ENCODE peak calls at places on chromosomes 12 and 14, in ten cellular contexts. U is heart right ventricle, F is AG10803, Q is cardiac fibroblast, L is sigmoid colon, I is psoas muscle, A is astrocyte of the spinal cord, M is cardiac muscle cell, O is H1, R is fibroblast of the aortic adventitia. T is an unnamed sample.

GRCh38 chr14:100239200-100239839 is 376 bp downstream of the YY1 start:
- DNase-seq in L (peak; percentile 74), Q (no peak), F (no peak), I (peak; percentile 45), A (no peak), U (peak; percentile 51), R (no peak), M (peak; percentile 23), O (no peak), T (no peak)

GRCh38 chr14:31336646-31337045 is 83.7 kb downstream of the HEATR5A start:
- DNase-seq in F (peak; percentile 32), L (no peak), R (peak; percentile 10), U (no peak), O (no peak), M (no peak), I (no peak), A (no peak), Q (peak; percentile 81), T (no peak)

GRCh38 chr14:77988966-77989365 is 181.2 kb upstream of the NRXN3 start:
- DNase-seq in U (peak; percentile 29), R (peak; percentile 85), O (no peak), I (peak; percentile 50), Q (peak; percentile 77), F (peak; percentile 47), A (peak; percentile 94), M (no peak), L (no peak), T (peak; percentile 47)

GRCh38 chr12:120669055-120669828 is 17.7 kb upstream of the MLEC start:
- DNase-seq in U (no peak), A (no peak), M (peak; percentile 30), L (no peak), R (peak; percentile 58), Q (no peak), O (no peak), F (peak; percentile 16), I (peak; percentile 26), T (no peak)

GRCh38 chr12:70644836-70645235 is 7.6 kb upstream of the PTPRB start:
- DNase-seq in F (no peak), O (no peak), R (no peak), A (no peak), U (no peak), L (no peak), Q (no peak), I (no peak), M (no peak), T (no peak)

GRCh38 chr12:93886533-93887511 is 209.6 kb downstream of the CRADD start:
- DNase-seq in R (peak; percentile 69), I (no peak), Q (no peak), A (peak; percentile 81), U (no peak), F (peak; percentile 96), L (no peak), O (no peak), M (no peak), T (peak; percentile 94)

GRCh38 chr14:59897757-59898383 is 22.1 kb upstream of the LRRC9 start:
- DNase-seq in O (peak; percentile 10), I (no peak), A (peak; percentile 45), Q (peak; percentile 47), L (no peak), U (no peak), F (no peak), R (peak; percentile 51), M (peak; percentile 59), T (no peak)

GRCh38 chr14:74502236-74503019 is 8.9 kb downstream of the ISCA2 start:
- DNase-seq in L (no peak), M (peak; percentile 63), F (peak; percentile 35), R (peak; percentile 38), Q (peak; percentile 44), A (no peak), O (no peak), I (no peak), U (no peak), T (no peak)

GRCh38 chr12:2017724-2018337 is 13.6 kb upstream of the DCP1B start:
- DNase-seq in I (no peak), Q (no peak), F (peak; percentile 12), U (no peak), O (no peak), M (no peak), R (no peak), L (no peak), A (no peak), T (no peak)

DNA sequence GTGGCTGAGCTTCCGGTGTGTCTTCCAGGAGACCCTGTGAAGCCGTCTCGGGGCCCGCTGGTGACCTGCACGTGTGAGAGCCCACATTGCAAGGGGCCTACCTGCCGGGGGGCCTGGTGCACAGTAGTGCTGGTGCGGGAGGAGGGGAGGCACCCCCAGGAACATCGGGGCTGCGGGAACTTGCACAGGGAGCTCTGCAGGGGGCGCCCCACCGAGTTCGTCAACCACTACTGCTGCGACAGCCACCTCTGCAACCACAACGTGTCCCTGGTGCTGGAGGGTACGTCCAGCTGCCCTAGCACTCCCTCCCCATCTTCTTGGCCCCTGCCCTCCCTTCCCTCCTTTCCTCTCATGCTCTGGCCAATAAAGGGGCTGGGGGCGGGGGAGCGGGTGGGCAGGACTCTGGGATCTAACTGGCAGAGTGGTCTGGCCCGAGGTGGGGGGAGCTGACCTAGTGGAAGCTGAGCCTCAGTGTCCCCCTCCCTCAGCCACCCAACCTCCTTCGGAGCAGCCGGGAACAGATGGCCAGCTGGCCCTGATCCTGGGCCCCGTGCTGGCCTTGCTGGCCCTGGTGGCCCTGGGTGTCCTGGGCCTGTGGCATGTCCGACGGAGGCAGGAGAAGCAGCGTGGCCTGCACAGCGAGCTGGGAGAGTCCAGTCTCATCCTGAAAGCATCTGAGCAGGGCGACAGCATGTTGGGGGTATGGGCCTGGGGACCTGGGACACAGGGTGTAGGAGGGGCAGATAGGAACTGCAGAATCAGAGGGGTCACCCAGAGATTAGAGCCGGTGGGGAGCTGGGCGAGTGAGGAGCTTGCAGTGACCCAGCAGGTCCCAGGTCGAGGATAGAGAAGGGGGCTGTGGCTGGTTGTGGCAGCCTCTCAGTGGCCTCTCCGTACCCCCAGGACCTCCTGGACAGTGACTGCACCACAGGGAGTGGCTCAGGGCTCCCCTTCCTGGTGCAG is 6.0 kb downstream of the ACVRL1 start:
- DNase-seq in R (no peak), I (no peak), U (no peak), A (no peak), M (no peak), L (peak; percentile 64), F (no peak), O (no peak), Q (no peak), T (no peak)
- TF ChIP-seq CTCF in R (no peak), I (no peak), U (no peak), A (peak; percentile 4), M (peak; percentile 9), L (no peak), F (no peak), O (peak; percentile 64), Q (no peak), T (no peak)

DNA sequence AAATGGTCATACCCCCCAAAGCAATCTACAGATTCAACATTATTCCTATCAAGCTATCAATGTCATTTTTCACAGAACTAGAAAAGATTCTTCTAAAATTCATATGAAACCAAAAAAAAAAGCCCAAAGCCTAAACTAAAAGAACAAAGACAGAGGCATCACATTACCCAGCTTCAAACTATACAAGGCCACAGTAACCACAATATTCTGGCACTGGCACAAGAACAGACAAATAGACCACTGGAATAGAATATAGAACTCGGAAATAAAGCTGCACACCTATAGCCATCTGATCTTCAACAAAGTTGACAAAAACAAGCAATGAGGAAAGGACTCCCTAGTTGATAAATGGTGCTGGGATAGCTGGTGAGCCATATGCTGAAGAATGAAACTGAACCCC is 89.2 kb upstream of the PCED1B start:
- DNase-seq in M (no peak), A (no peak), R (no peak), F (no peak), O (no peak), I (no peak), Q (no peak), U (no peak), L (no peak), T (no peak)
- H3K4me3 ChIP-seq in M (no peak overlapping the region), A (no peak overlapping the region), R (no peak overlapping the region), F (no peak overlapping the region), O (no peak overlapping the region), I (no peak overlapping the region), Q (no peak overlapping the region), U (no peak overlapping the region), L (no peak overlapping the region), T (no peak overlapping the region)

GRCh38 chr12:15208140-15208539 is 13.1 kb downstream of the RERG start:
- DNase-seq in I (no peak), U (no peak), O (no peak), A (no peak), Q (peak; percentile 85), R (peak; percentile 34), M (no peak), F (peak; percentile 31), L (no peak), T (no peak)
- TF ChIP-seq CTCF in I (peak; percentile 36), U (peak; percentile 5), O (peak; percentile 36), A (peak; percentile 26), Q (peak; percentile 49), R (peak; percentile 41), M (peak; percentile 47), F (peak; percentile 51), L (no peak), T (no peak)

GRCh38 chr14:24389266-24389855 is 9.4 kb upstream of the NYNRIN start:
- DNase-seq in R (peak; percentile 72), F (no peak), I (no peak), M (no peak), Q (peak; percentile 81), O (no peak), A (no peak), U (no peak), L (no peak), T (no peak)

GRCh38 chr14:24395609-24396580 is 2.9 kb upstream of the NYNRIN start:
- DNase-seq in A (no peak), Q (no peak), L (peak; percentile 50), I (no peak), M (no peak), R (peak; percentile 72), O (no peak), U (no peak), F (no peak), T (no peak)

GRCh38 chr14:24390696-24391468 is 7.9 kb upstream of the NYNRIN start:
- DNase-seq in F (no peak), R (no peak), M (no peak), Q (peak; percentile 34), O (no peak), I (no peak), A (no peak), U (no peak), L (no peak), T (no peak)

GRCh38 chr14:24394275-24394674 is 4.5 kb upstream of the NYNRIN start:
- DNase-seq in O (no peak), M (no peak), A (no peak), U (no peak), Q (no peak), F (no peak), I (no peak), L (no peak), R (no peak), T (no peak)

DNA sequence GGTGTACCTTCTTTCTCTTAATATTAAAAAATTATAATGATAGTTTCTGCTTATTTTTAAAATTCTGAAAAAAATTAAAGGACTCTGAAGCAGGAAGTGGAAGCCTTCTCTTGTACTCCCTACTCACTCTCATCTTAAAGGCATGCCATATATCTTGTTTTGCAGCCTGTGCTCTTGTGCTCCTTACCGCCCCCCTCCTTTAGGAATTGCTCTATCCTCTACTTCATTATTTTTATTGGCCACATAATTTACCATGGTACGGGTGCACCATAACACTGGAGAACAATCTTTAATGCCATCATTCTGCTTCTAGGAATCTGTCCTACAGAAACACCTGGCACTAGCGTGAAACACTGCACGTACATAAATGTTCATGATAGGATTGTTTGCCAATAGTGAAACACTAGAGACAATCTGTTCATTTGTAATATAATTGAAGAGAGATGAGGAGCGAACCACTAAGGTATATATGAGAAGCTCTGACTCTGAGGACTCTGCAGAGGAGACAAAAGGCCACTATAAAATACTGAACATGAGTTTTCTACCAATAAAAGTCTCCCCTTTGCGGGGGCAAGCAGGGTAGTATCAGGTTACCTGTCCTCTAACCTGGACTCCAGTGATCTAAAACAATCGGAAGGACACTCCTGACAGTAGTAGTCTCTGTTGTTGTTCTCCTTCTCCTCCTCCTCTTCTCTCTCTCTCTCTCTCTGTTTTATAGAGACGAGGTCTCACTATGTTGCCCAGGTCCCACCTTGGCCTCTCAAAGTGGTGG is 6.3 kb upstream of the NYNRIN start:
- DNase-seq in R (peak; percentile 57), F (peak; percentile 42), U (no peak), A (peak; percentile 65), M (no peak), L (no peak), O (no peak), I (no peak), Q (peak; percentile 79), T (no peak)
- H3K4me3 ChIP-seq in R (no peak overlapping the region), F (no peak overlapping the region), U (no peak overlapping the region), A (no peak overlapping the region), M (no peak overlapping the region), L (no peak overlapping the region), O (no peak overlapping the region), I (no peak overlapping the region), Q (no peak overlapping the region), T (no peak overlapping the region)